ENCODE peak calls at places on chromosomes 5 and 9, in four cellular contexts. W is SK-N-SH, F is GM23338, U is GM12878. R is an unnamed sample.

GRCh38 chr9:119284118-119284517 is 85.1 kb downstream of the BRINP1 start:
- DNase-seq in W (peak), U (no peak), F (peak), R (no peak)

GRCh38 chr5:40497573-40497972 is 182.1 kb upstream of the PTGER4 start:
- DNase-seq in F (peak), W (no peak), U (no peak), R (no peak)

GRCh38 chr5:81971086-81971693 is 633 bp upstream of the ATG10 start:
- DNase-seq in U (peak), W (peak), F (peak), R (no peak)

GRCh38 chr5:107917983-107918382 is 247.2 kb upstream of the EFNA5 start:
- DNase-seq in U (no peak), F (no peak), W (no peak), R (no peak)

GRCh38 chr9:426264-426663 is 211.6 kb downstream of the DOCK8 start:
- DNase-seq in F (no peak), W (no peak), U (no peak), R (no peak)

GRCh38 chr5:9447691-9448090 is 98.2 kb downstream of the SEMA5A start:
- DNase-seq in W (no peak), F (no peak), U (no peak), R (no peak)

GRCh38 chr5:87151547-87151946 is 116.1 kb upstream of the RASA1 start:
- DNase-seq in W (no peak), F (no peak), U (no peak), R (peak)

GRCh38 chr5:107673106-107673367 is 2.3 kb upstream of the EFNA5 start:
- DNase-seq in W (no peak), F (no peak), U (no peak), R (no peak)

GRCh38 chr5:72860499-72860898 is 44.0 kb downstream of the TNPO1 start:
- DNase-seq in U (no peak), W (no peak), F (no peak), R (no peak)

GRCh38 chr9:122128432-122129343 is 30.9 kb downstream of the NDUFA8 start:
- DNase-seq in U (no peak), F (no peak), W (no peak), R (no peak)

GRCh38 chr5:123441408-123441807 is 18.2 kb upstream of the CEP120 start:
- DNase-seq in U (no peak), F (no peak), W (no peak), R (no peak)

GRCh38 chr9:92618633-92619225 is 51.2 kb downstream of the IPPK start:
- DNase-seq in W (no peak), U (no peak), F (no peak), R (no peak)

GRCh38 chr9:121529237-121529987 is 29.8 kb upstream of the GGTA1 start:
- DNase-seq in F (no peak), W (peak), U (no peak), R (no peak)

GRCh38 chr5:9151671-9152427 is 394.0 kb downstream of the SEMA5A start:
- DNase-seq in F (no peak), W (no peak), U (no peak), R (no peak)

GRCh38 chr9:90870646-90871326 is 69.2 kb downstream of the SYK start:
- DNase-seq in U (peak), W (peak), F (peak), R (peak)

GRCh38 chr9:105760053-105760452 is 65.7 kb downstream of the TMEM38B start:
- DNase-seq in U (no peak), F (no peak), W (no peak), R (no peak)

GRCh38 chr5:132485641-132486317 is 4.8 kb downstream of the IRF1 start:
- DNase-seq in W (no peak), F (no peak), U (no peak), R (no peak)

GRCh38 chr5:103744159-103744558 is 181.6 kb upstream of the NUDT12 start:
- DNase-seq in W (no peak), F (no peak), U (no peak), R (no peak)

GRCh38 chr9:15543033-15543791 is 9.6 kb upstream of the CCDC171 start:
- DNase-seq in U (no peak), W (no peak), F (no peak), R (no peak)

GRCh38 chr9:134650431-134651190 is 9.0 kb downstream of the COL5A1 start:
- DNase-seq in W (no peak), U (no peak), F (no peak), R (no peak)

GRCh38 chr5:123099514-123100151 is 10.6 kb downstream of the PRDM6 start:
- DNase-seq in W (peak), F (peak), U (no peak), R (peak)

GRCh38 chr5:111223086-111223789 is 946 bp upstream of the CAMK4 start:
- DNase-seq in W (no peak), U (no peak), F (no peak), R (no peak)

GRCh38 chr5:82991678-82992323 is 85.4 kb downstream of the TMEM167A start:
- DNase-seq in U (no peak), F (no peak), W (no peak), R (no peak)

GRCh38 chr9:69486498-69486897 is 161.5 kb downstream of the ENTREP1 start:
- DNase-seq in W (no peak), F (no peak), U (no peak), R (no peak)

GRCh38 chr9:96169488-96169887 is 132.5 kb downstream of the HSD17B3 start:
- DNase-seq in F (peak), W (peak), U (no peak), R (no peak)

GRCh38 chr5:33807771-33808170 is 84.0 kb downstream of the ADAMTS12 start:
- DNase-seq in W (no peak), U (no peak), F (no peak), R (no peak)

GRCh38 chr5:135433626-135434426 is 13.3 kb downstream of the DCANP1 start:
- DNase-seq in W (no peak), U (no peak), F (peak), R (no peak)

GRCh38 chr5:134135091-134135655 is 20.7 kb downstream of the TCF7 start:
- DNase-seq in U (no peak), W (no peak), F (no peak), R (no peak)

GRCh38 chr5:137587952-137588351 is 88.8 kb upstream of the SPOCK1 start:
- DNase-seq in W (no peak), F (no peak), U (no peak), R (no peak)
- TF ChIP-seq POLR2AphosphoS5 in W (no peak), F (no peak), U (no peak), R (no peak)

GRCh38 chr9:99244300-99245260 is 22.5 kb downstream of the SEC61B start:
- DNase-seq in F (no peak), U (peak), W (no peak), R (no peak)
- H3K4me3 ChIP-seq in F (no peak), U (no peak), W (no peak), R (no peak)

DNA sequence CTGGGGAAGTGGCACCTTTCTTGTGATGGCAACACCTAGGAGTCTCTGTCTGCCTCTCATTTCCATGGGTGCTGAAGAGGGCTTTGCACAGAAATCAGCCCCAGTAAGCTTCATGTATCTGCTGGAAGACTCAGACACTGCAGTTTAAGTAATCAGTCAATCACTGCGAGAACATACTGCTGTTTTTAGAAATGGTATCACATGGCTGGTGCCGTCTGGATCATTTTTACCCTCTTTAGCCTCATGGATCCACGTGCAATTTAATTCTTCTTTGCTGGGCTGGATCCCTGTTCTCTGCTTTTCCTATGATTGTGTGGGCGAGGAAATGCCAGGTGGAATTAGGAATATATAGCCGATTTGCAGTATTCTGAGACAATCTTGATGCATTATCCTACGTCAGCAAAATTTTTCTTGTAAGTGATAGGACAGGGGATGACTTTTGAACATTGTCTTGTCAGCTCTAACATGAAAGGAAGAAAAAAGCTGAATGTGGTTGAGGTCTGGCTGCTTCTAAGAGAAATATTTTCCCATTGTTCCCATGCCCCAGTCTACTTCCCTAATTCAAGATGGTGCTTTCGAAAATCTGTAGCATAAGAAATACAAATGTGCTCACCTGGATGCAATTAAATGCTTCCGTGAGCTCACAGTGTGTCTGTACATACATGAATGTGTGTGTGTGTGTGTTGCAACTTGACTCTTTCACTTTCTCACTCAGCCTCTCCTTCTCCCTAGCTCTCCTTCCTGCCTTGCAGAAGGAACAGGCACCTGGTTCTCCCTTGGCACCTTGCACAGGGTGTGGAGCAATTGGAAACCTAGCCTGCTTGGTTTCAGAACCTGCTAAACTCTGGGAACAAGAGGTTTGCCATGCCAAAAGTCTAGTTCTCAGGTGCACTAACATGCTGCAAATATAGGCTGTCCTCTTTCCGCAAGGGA is 281.6 kb downstream of the NTRK2 start:
- DNase-seq in U (no peak), W (no peak), F (no peak), R (no peak)
- TF ChIP-seq REST in U (no peak), W (no peak), F (no peak), R (no peak)

GRCh38 chr5:74257645-74258328 is 382.7 kb downstream of the ENC1 start:
- DNase-seq in W (no peak), F (peak), U (no peak), R (peak)
- TF ChIP-seq POLR2AphosphoS5 in W (no peak), F (no peak), U (no peak), R (peak)

DNA sequence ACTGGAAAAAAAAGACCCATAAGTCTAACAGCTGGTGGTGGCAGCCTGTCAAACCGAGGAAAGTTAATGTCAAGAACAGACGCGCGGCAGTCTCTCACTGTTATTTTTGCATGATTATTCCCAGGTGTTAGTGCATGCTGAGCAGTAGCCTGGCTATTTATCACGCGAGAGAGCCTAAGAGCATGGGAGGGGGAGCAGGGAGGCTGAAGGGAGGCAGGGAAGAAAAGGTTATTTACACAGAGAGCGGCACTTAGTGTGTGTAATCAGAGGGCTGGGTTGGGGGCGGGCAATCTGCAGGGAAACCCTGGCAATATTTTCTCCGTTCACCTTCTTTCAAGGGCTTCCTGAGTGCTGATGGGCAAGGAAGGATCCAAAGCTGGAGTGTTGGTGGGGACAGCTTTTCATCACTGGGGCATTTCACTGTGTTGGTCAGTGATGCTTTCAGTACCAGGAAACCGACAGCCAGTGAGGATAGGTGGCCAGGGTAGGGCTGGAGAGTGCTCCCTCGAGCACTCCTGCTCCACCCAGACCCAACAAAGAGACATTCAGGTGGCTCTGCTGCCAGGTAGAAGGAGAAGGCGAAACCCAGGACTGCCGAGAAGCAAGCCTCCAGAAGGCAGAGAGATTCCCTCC is 39.6 kb downstream of the ZNF608 start:
- DNase-seq in W (peak), F (peak), U (no peak), R (no peak)
- H3K4me3 ChIP-seq in W (no peak), F (no peak), U (peak), R (no peak)

GRCh38 chr9:25678846-25679360 is 659 bp upstream of the TUSC1 start:
- DNase-seq in W (no peak), U (no peak), F (no peak), R (no peak)

GRCh38 chr9:25678147-25678666 is at the start of gene TUSC1:
- DNase-seq in F (peak), W (peak), U (no peak), R (peak)

GRCh38 chr9:25681270-25681669 is 3.0 kb upstream of the TUSC1 start:
- DNase-seq in U (no peak), W (no peak), F (no peak), R (no peak)

GRCh38 chr9:25677301-25678146 is 720 bp downstream of the TUSC1 start:
- DNase-seq in F (peak), U (no peak), W (peak), R (peak)
- TF ChIP-seq REST in F (no peak), U (no peak), W (no peak), R (no peak)

GRCh38 chr9:107334103-107334776 is 51.2 kb downstream of the RAD23B start:
- DNase-seq in U (no peak), W (no peak), F (no peak), R (no peak)

GRCh38 chr9:107337676-107338590 is 54.9 kb downstream of the RAD23B start:
- DNase-seq in U (no peak), W (no peak), F (no peak), R (no peak)

GRCh38 chr9:107338911-107339659 is 56.0 kb downstream of the RAD23B start:
- DNase-seq in W (no peak), U (no peak), F (no peak), R (no peak)

GRCh38 chr9:107335331-107335730 is 52.3 kb downstream of the RAD23B start:
- DNase-seq in U (no peak), F (no peak), W (no peak), R (no peak)

DNA sequence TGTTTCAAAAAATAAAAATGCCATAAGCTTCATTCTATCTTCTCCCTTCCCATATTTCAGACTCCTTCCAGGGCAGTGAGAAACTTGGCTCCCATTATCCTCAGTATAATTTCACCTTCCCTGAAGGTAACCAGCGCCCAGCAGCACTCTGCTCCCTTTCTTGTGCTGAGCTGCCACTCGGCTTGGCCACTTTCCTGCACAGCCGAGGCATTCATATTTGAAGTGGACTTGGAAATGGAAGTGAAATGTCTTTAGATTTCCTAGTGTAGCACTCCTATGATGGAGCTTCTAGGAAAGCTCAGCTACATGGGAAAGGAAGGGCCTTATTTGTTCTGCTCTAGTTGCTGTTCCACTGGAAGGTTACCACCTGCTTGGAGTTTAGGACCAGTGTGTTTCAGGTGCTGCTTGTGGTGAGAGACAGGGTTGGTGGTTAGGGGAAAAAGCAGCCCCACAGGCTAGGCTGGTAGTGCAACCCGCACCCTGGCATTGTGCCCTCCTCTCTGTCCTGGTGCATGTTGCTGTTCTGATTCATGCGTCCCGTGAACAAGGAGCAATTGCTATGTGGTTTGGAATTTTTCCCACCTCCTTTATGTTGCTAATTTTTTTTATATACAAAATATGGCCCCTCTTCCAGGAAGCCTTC is 53.8 kb downstream of the RAD23B start:
- DNase-seq in U (no peak), W (no peak), F (no peak), R (no peak)
- TF ChIP-seq POLR2AphosphoS5 in U (no peak), W (no peak), F (no peak), R (no peak)

R was measured in HL-60.